ENCODE peak calls at places on chromosomes 3 and 15, in four cellular contexts. Q is upper lobe of right lung, P is astrocyte of the cerebellum, T is Peyer's patch. L is an unnamed sample.
A peak's percentile ranks its signal among the peaks of the same experiment; 100 is the strongest.

GRCh38 chr15:89837134-89837829 is 22.6 kb upstream of the ANPEP start:
- DNase-seq in Q (no peak), P (no peak), T (no peak), L (peak; percentile 57)

GRCh38 chr3:26058774-26059455 is 269.0 kb downstream of the OXSM start:
- DNase-seq in Q (no peak), P (no peak), T (no peak), L (no peak)

GRCh38 chr15:44427756-44428724 is 611 bp downstream of the CTDSPL2 start:
- DNase-seq in Q (no peak), P (peak; percentile 18), T (peak; percentile 81), L (peak; percentile 81)

GRCh38 chr3:131349946-131350347 is 31.6 kb upstream of the NUDT16 start:
- DNase-seq in Q (no peak), P (peak; percentile 28), T (no peak), L (peak; percentile 91)

GRCh38 chr3:98901032-98901464 is 447 bp downstream of the DCBLD2 start:
- DNase-seq in Q (peak; percentile 84), P (no peak), T (peak; percentile 50), L (peak; percentile 68)

GRCh38 chr3:58672451-58672850 is 5.9 kb upstream of the FAM3D start:
- DNase-seq in Q (no peak), P (no peak), T (no peak), L (no peak)

GRCh38 chr3:144363856-144364255 is 392.2 kb downstream of the DIPK2A start:
- DNase-seq in Q (no peak), P (no peak), T (no peak), L (peak; percentile 14)

GRCh38 chr3:106413683-106414082 is 544.9 kb upstream of the CBLB start:
- DNase-seq in Q (no peak), P (no peak), T (no peak), L (no peak)

GRCh38 chr3:112984485-112984884 is 6.3 kb upstream of the GTPBP8 start:
- DNase-seq in Q (no peak), P (no peak), T (peak; percentile 76), L (peak; percentile 27)

GRCh38 chr3:126399348-126399730 is 4.6 kb downstream of the CFAP100 start:
- DNase-seq in Q (no peak), P (no peak), T (no peak), L (peak; percentile 74)

GRCh38 chr15:75163150-75163564 is 38.5 kb upstream of the C15orf39 start:
- DNase-seq in Q (no peak), P (no peak), T (no peak), L (no peak)

GRCh38 chr3:173397161-173398110 is at the start of gene NLGN1:
- DNase-seq in Q (peak; percentile 83), P (peak; percentile 45), T (peak; percentile 53), L (peak; percentile 42)
- TF ChIP-seq CTCF in Q (peak; percentile 35), P (peak; percentile 52), T (no peak), L (no peak)

GRCh38 chr3:150080058-150080730 is 109.5 kb upstream of the PFN2 start:
- DNase-seq in Q (no peak), P (no peak), T (no peak), L (no peak)

GRCh38 chr3:150082898-150083652 is 112.4 kb upstream of the PFN2 start:
- DNase-seq in Q (no peak), P (no peak), T (no peak), L (no peak)

GRCh38 chr3:150084128-150084527 is 113.4 kb upstream of the PFN2 start:
- DNase-seq in Q (no peak), P (no peak), T (no peak), L (no peak)

GRCh38 chr3:150081084-150081483 is 110.4 kb upstream of the PFN2 start:
- DNase-seq in Q (no peak), P (no peak), T (no peak), L (peak; percentile 87)

DNA sequence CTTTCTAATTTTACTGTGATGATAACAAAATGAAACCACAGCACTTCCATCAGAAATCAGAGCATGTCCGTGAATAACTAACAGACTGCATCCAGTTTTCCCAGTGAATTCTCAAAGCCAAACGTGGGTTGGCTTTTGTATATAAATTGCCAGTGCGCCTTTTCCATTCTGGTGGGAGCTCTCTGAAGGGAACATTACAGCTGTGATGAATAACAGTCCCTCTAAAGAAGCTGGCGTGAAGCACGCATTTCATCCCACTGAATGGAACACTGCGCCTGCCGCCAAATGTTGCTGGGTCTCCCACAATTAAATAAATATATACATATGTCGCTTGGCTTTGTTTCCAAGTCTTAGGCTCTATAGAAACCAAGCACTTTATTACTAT is 113.0 kb upstream of the PFN2 start:
- DNase-seq in Q (no peak), P (no peak), T (no peak), L (no peak)
- H3K4me3 ChIP-seq in Q (peak overlapping the region; percentile 19), P (peak overlapping the region; percentile 23), T (no peak overlapping the region), L (no peak overlapping the region)

GRCh38 chr3:173044998-173045397 is 96.0 kb downstream of the SPATA16 start:
- DNase-seq in Q (no peak), P (no peak), T (no peak), L (no peak)

GRCh38 chr3:173043757-173044156 is 97.3 kb downstream of the SPATA16 start:
- DNase-seq in Q (no peak), P (no peak), T (no peak), L (no peak)

DNA sequence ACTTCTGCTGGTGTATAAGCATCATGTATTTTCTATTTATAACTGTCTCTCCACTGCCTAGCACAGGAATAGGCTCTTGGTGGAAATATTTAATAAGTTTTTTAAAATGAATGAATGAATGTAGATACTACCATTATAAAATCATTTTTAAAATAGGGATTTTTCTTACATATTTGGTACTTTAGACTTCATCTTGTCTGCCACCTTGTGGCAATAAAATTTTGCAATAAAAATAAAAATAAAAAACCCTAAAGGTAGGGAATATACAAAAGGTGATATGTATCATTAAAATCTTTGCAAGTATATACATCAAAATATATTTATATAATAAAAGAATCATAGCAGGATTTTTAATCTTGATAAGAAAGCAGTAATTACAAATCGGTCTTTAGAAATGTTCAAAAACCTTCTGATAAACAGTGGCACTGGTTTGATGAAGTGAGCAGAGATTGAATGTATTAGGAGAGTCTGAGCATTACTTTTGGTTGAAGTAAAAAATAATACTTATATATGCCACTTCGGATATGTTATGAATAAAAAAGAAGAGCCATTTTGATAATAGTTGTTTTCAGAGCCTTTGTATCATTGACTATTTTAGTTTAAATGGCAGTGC is 95.2 kb downstream of the SPATA16 start:
- DNase-seq in Q (no peak), P (no peak), T (no peak), L (peak; percentile 1)
- TF ChIP-seq CTCF in Q (peak; percentile 32), P (no peak), T (no peak), L (peak; percentile 5)

GRCh38 chr15:48638966-48639365 is 6.5 kb downstream of the FBN1 start:
- DNase-seq in Q (no peak), P (no peak), T (no peak), L (no peak)
- H3K4me3 ChIP-seq in Q (no peak overlapping the region), P (no peak overlapping the region), T (no peak overlapping the region), L (no peak overlapping the region)

GRCh38 chr3:17562845-17563244 is 179.6 kb downstream of the TBC1D5 start:
- DNase-seq in Q (no peak), P (no peak), T (no peak), L (no peak)
- TF ChIP-seq CTCF in Q (no peak), P (no peak), T (no peak), L (no peak)

GRCh38 chr15:95894407-95894956 is 436.0 kb upstream of the NR2F2 start:
- DNase-seq in Q (no peak), P (no peak), T (no peak), L (no peak)
- H3K4me3 ChIP-seq in Q (no peak overlapping the region), P (no peak overlapping the region), T (no peak overlapping the region), L (no peak overlapping the region)

GRCh38 chr3:43087249-43087776 is 18.6 kb downstream of the POMGNT2 start:
- DNase-seq in Q (no peak), P (no peak), T (no peak), L (no peak)
- TF ChIP-seq CTCF in Q (no peak), P (peak; percentile 5), T (no peak), L (peak; percentile 10)

GRCh38 chr3:71754610-71755253 is 1.1 kb downstream of the GPR27 start:
- DNase-seq in Q (no peak), P (no peak), T (no peak), L (no peak)
- H3K4me3 ChIP-seq in Q (peak overlapping the region; percentile 43), P (no peak overlapping the region), T (no peak overlapping the region), L (no peak overlapping the region)